ENCODE peak calls at places on chromosome 10, in seven cellular contexts. L is mammary epithelial cell; S is naive B cell; K is Peyer's patch; Z is adrenal gland; D is stimulated activated CD4-positive, alpha-beta T cell treated with anti-CD3 and anti-CD28 coated beads, Interleukin-12 subunit alpha, Interleukin-12 subunit beta, amount 100 ng/mL, for 24 hours; B is AG04450. N is an unnamed sample.

GRCh38 chr10:9987197-9987596 is 1030.5 kb upstream of the CELF2 start:
- DNase-seq in L (no peak), S (no peak), K (no peak), Z (no peak), D (no peak), B (no peak), N (no peak)

GRCh38 chr10:101161494-101162299 is 30.6 kb downstream of the TLX1 start:
- DNase-seq in L (peak; percentile 71), S (peak; percentile 61), K (peak; percentile 71), Z (peak; percentile 60), D (peak; percentile 44), B (peak; percentile 43), N (peak; percentile 75)

GRCh38 chr10:50590935-50591334 is 32.8 kb downstream of the SGMS1 start:
- DNase-seq in L (no peak), S (no peak), K (no peak), Z (no peak), D (no peak), B (no peak), N (no peak)

GRCh38 chr10:36172574-36172973 is 530.5 kb upstream of the FZD8 start:
- DNase-seq in L (peak; percentile 64), S (no peak), K (no peak), Z (no peak), D (no peak), B (peak; percentile 38), N (no peak)

GRCh38 chr10:78511324-78512204 is 477.9 kb downstream of the RPS24 start:
- DNase-seq in L (no peak), S (no peak), K (no peak), Z (no peak), D (no peak), B (no peak), N (no peak)

GRCh38 chr10:45432700-45433472 is 58.9 kb downstream of the ALOX5 start:
- DNase-seq in L (no peak), S (no peak), K (peak; percentile 32), Z (no peak), D (no peak), B (no peak), N (no peak)

GRCh38 chr10:102334106-102334505 is 61.4 kb upstream of the NFKB2 start:
- DNase-seq in L (no peak), S (no peak), K (no peak), Z (peak; percentile 19), D (no peak), B (no peak), N (no peak)

GRCh38 chr10:96560970-96561887 is 25.6 kb downstream of the TM9SF3 start:
- DNase-seq in L (no peak), S (no peak), K (no peak), Z (no peak), D (no peak), B (no peak), N (no peak)

GRCh38 chr10:97399843-97400545 is 1.1 kb downstream of the RRP12 start:
- DNase-seq in L (peak; percentile 70), S (peak; percentile 39), K (peak; percentile 64), Z (peak; percentile 81), D (no peak), B (peak; percentile 32), N (peak; percentile 65)

GRCh38 chr10:15879058-15879457 is 18.8 kb upstream of the MINDY3 start:
- DNase-seq in L (no peak), S (no peak), K (no peak), Z (no peak), D (no peak), B (no peak), N (no peak)

GRCh38 chr10:50992972-50993766 is 81.1 kb upstream of the PRKG1 start:
- DNase-seq in L (no peak), S (no peak), K (peak; percentile 56), Z (no peak), D (no peak), B (peak; percentile 80), N (peak; percentile 51)

GRCh38 chr10:24723788-24724380 is at the start of gene ARHGAP21:
- DNase-seq in L (peak; percentile 78), S (peak; percentile 29), K (peak; percentile 84), Z (peak; percentile 80), D (no peak), B (no peak), N (peak; percentile 66)

GRCh38 chr10:82621680-82622079 is 746.7 kb downstream of the NRG3 start:
- DNase-seq in L (no peak), S (no peak), K (no peak), Z (no peak), D (no peak), B (no peak), N (no peak)

GRCh38 chr10:75430000-75430763 is 1.2 kb upstream of the LRMDA start:
- DNase-seq in L (peak; percentile 77), S (no peak), K (no peak), Z (peak; percentile 95), D (no peak), B (no peak), N (peak; percentile 80)

GRCh38 chr10:4488924-4489323 is 337.1 kb upstream of the AKR1E2 start:
- DNase-seq in L (no peak), S (no peak), K (no peak), Z (no peak), D (no peak), B (no peak), N (no peak)

GRCh38 chr10:89062861-89063260 is 72.3 kb downstream of the FAS start:
- DNase-seq in L (no peak), S (no peak), K (no peak), Z (peak; percentile 60), D (no peak), B (no peak), N (no peak)